ENCODE peak calls at places on chromosome 6, in four cellular contexts. One of them, this sample, is unnamed.
A peak's percentile ranks its signal among the peaks of the same experiment; 100 is the strongest.

GRCh38 chr6:111738156-111738555 is 132.5 kb upstream of the TRAF3IP2 start:
- DNase-seq in IMR-90: no peak
- DNase-seq in hepatocyte: no peak
- DNase-seq in heart left ventricle: no peak
- DNase-seq in this sample: no peak

GRCh38 chr6:143361536-143362191 is 88.8 kb downstream of the ADAT2 start:
- DNase-seq in IMR-90: no peak
- DNase-seq in hepatocyte: no peak
- DNase-seq in heart left ventricle: no peak
- DNase-seq in this sample: no peak

GRCh38 chr6:5747379-5747778 is 259.3 kb downstream of the NRN1 start:
- DNase-seq in IMR-90: no peak
- DNase-seq in hepatocyte: no peak
- DNase-seq in heart left ventricle: no peak
- DNase-seq in this sample: no peak

GRCh38 chr6:102387351-102388033 is 994.0 kb downstream of the GRIK2 start:
- DNase-seq in IMR-90: no peak
- DNase-seq in hepatocyte: no peak
- DNase-seq in heart left ventricle: no peak
- DNase-seq in this sample: no peak

GRCh38 chr6:26205625-26206574 is 118.7 kb downstream of the HFE start:
- DNase-seq in IMR-90: peak; percentile 91
- DNase-seq in hepatocyte: no peak
- DNase-seq in heart left ventricle: no peak
- DNase-seq in this sample: no peak

GRCh38 chr6:50822078-50822476 is 3.4 kb downstream of the TFAP2B start:
- DNase-seq in IMR-90: no peak
- DNase-seq in hepatocyte: no peak
- DNase-seq in heart left ventricle: no peak
- DNase-seq in this sample: no peak

GRCh38 chr6:118668761-118669411 is 17.5 kb upstream of the CEP85L start:
- DNase-seq in IMR-90: peak; percentile 85
- DNase-seq in hepatocyte: no peak
- DNase-seq in heart left ventricle: no peak
- DNase-seq in this sample: no peak

GRCh38 chr6:137820952-137821351 is 46.1 kb upstream of the TNFAIP3 start:
- DNase-seq in IMR-90: peak; percentile 23
- DNase-seq in hepatocyte: no peak
- DNase-seq in heart left ventricle: no peak
- DNase-seq in this sample: no peak

GRCh38 chr6:5379647-5380242 is 118.4 kb downstream of the FARS2 start:
- DNase-seq in IMR-90: peak; percentile 44
- DNase-seq in hepatocyte: peak; percentile 38
- DNase-seq in heart left ventricle: no peak
- DNase-seq in this sample: no peak

GRCh38 chr6:143396497-143397228 is 53.8 kb downstream of the ADAT2 start:
- DNase-seq in IMR-90: no peak
- DNase-seq in hepatocyte: peak; percentile 24
- DNase-seq in heart left ventricle: no peak
- DNase-seq in this sample: no peak

GRCh38 chr6:148969679-148970078 is 222.8 kb downstream of the UST start:
- DNase-seq in IMR-90: peak; percentile 95
- DNase-seq in hepatocyte: peak; percentile 37
- DNase-seq in heart left ventricle: no peak
- DNase-seq in this sample: peak; percentile 89

GRCh38 chr6:40444811-40445210 is 142.4 kb downstream of the LRFN2 start:
- DNase-seq in IMR-90: no peak
- DNase-seq in hepatocyte: peak; percentile 57
- DNase-seq in heart left ventricle: no peak
- DNase-seq in this sample: no peak

GRCh38 chr6:107337342-107337741 is 122.0 kb downstream of the PDSS2 start:
- DNase-seq in IMR-90: no peak
- DNase-seq in hepatocyte: no peak
- DNase-seq in heart left ventricle: no peak
- DNase-seq in this sample: no peak

GRCh38 chr6:42402184-42402583 is 49.5 kb downstream of the TRERF1 start:
- DNase-seq in IMR-90: peak; percentile 58
- DNase-seq in hepatocyte: peak; percentile 16
- DNase-seq in heart left ventricle: no peak
- DNase-seq in this sample: no peak

GRCh38 chr6:136439514-136440186 is 110.6 kb downstream of the MAP7 start:
- DNase-seq in IMR-90: no peak
- DNase-seq in hepatocyte: peak; percentile 47
- DNase-seq in heart left ventricle: no peak
- DNase-seq in this sample: no peak

GRCh38 chr6:151330130-151330715 is 61.1 kb downstream of the ZBTB2 start:
- DNase-seq in IMR-90: peak; percentile 88
- DNase-seq in hepatocyte: peak; percentile 54
- DNase-seq in heart left ventricle: no peak
- DNase-seq in this sample: no peak

GRCh38 chr6:89487864-89488263 is 54.9 kb downstream of the ANKRD6 start:
- DNase-seq in IMR-90: no peak
- DNase-seq in hepatocyte: peak; percentile 33
- DNase-seq in heart left ventricle: no peak
- DNase-seq in this sample: no peak

GRCh38 chr6:161353208-161353613 is 79.3 kb upstream of the AGPAT4 start:
- DNase-seq in IMR-90: no peak
- DNase-seq in hepatocyte: peak; percentile 39
- DNase-seq in heart left ventricle: no peak
- DNase-seq in this sample: no peak

GRCh38 chr6:4778086-4778485 is 1.9 kb downstream of the CDYL start:
- DNase-seq in IMR-90: no peak
- DNase-seq in hepatocyte: no peak
- DNase-seq in heart left ventricle: no peak
- DNase-seq in this sample: no peak

GRCh38 chr6:106089981-106090380 is 3.8 kb downstream of the PRDM1 start:
- DNase-seq in IMR-90: peak; percentile 57
- DNase-seq in hepatocyte: no peak
- DNase-seq in heart left ventricle: no peak
- DNase-seq in this sample: no peak

GRCh38 chr6:14763616-14764015 is 482.3 kb upstream of the JARID2 start:
- DNase-seq in IMR-90: no peak
- DNase-seq in hepatocyte: no peak
- DNase-seq in heart left ventricle: no peak
- DNase-seq in this sample: no peak

GRCh38 chr6:106163966-106164877 is 78.1 kb downstream of the PRDM1 start:
- DNase-seq in IMR-90: peak; percentile 79
- DNase-seq in hepatocyte: peak; percentile 37
- DNase-seq in heart left ventricle: no peak
- DNase-seq in this sample: peak; percentile 70

GRCh38 chr6:1386310-1386709 is 3.1 kb upstream of the FOXF2 start:
- DNase-seq in IMR-90: no peak
- DNase-seq in hepatocyte: no peak
- DNase-seq in heart left ventricle: no peak
- DNase-seq in this sample: no peak

GRCh38 chr6:135170849-135171248 is 10.3 kb upstream of the MYB start:
- DNase-seq in IMR-90: no peak
- DNase-seq in hepatocyte: no peak
- DNase-seq in heart left ventricle: no peak
- DNase-seq in this sample: no peak

GRCh38 chr6:25665455-25665854 is 13.4 kb downstream of the SCGN start:
- DNase-seq in IMR-90: no peak
- DNase-seq in hepatocyte: no peak
- DNase-seq in heart left ventricle: no peak
- DNase-seq in this sample: no peak

GRCh38 chr6:153024401-153025017 is 22.0 kb upstream of the MTRF1L start:
- DNase-seq in IMR-90: peak; percentile 56
- DNase-seq in hepatocyte: peak; percentile 78
- DNase-seq in heart left ventricle: peak; percentile 18
- DNase-seq in this sample: no peak

GRCh38 chr6:4805553-4806307 is 29.5 kb downstream of the CDYL start:
- DNase-seq in IMR-90: peak; percentile 35
- DNase-seq in hepatocyte: peak; percentile 27
- DNase-seq in heart left ventricle: peak; percentile 39
- DNase-seq in this sample: peak; percentile 68

GRCh38 chr6:25147191-25147590 is 132.0 kb upstream of the CARMIL1 start:
- DNase-seq in IMR-90: no peak
- DNase-seq in hepatocyte: no peak
- DNase-seq in heart left ventricle: no peak
- DNase-seq in this sample: no peak

GRCh38 chr6:19311786-19312185 is 525.4 kb upstream of the ID4 start:
- DNase-seq in IMR-90: no peak
- DNase-seq in hepatocyte: no peak
- DNase-seq in heart left ventricle: no peak
- DNase-seq in this sample: no peak

GRCh38 chr6:107706516-107706915 is 117.6 kb downstream of the SCML4 start:
- DNase-seq in IMR-90: no peak
- DNase-seq in hepatocyte: no peak
- DNase-seq in heart left ventricle: no peak
- DNase-seq in this sample: no peak

GRCh38 chr6:35439308-35439707 is 12.8 kb upstream of the FANCE start:
- DNase-seq in IMR-90: no peak
- DNase-seq in hepatocyte: no peak
- DNase-seq in heart left ventricle: no peak
- DNase-seq in this sample: no peak

DNA sequence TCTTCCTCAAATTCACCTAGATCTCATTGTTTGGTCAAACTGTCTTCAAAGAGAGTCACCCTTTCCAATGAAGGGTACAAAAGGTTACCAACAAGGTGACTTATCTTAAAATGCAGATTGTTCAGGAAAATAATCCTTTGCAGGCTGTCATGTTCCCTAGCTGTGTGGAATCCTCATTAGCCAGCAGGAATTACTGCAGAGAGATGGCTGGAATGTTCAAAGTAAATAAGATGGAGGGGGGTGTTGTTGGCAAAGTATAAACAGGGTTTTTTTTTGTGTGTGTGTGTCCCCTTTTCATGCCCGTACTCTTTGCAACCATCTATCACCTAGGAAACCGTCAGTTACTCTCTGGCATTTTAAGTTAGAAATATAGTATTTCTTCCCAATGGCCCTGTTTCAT is 6.5 kb downstream of the NEDD9 start:
- DNase-seq in IMR-90: no peak
- DNase-seq in hepatocyte: no peak
- DNase-seq in heart left ventricle: no peak
- DNase-seq in this sample: no peak
- H3K4me1 ChIP-seq in IMR-90: peaks cover 13% of the 10 kb centered on the region
- H3K4me1 ChIP-seq in hepatocyte: peaks cover 11% of the 10 kb centered on the region
- H3K4me1 ChIP-seq in heart left ventricle: peaks cover 55% of the 10 kb centered on the region
- H3K4me1 ChIP-seq in this sample: no peaks in the 10 kb centered on the region

GRCh38 chr6:29977425-29977727 is 35.0 kb downstream of the HLA-A start:
- DNase-seq in IMR-90: no peak
- DNase-seq in hepatocyte: no peak
- DNase-seq in heart left ventricle: no peak
- DNase-seq in this sample: no peak

GRCh38 chr6:29976253-29976587 is 33.9 kb downstream of the HLA-A start:
- DNase-seq in IMR-90: no peak
- DNase-seq in hepatocyte: no peak
- DNase-seq in heart left ventricle: no peak
- DNase-seq in this sample: no peak

GRCh38 chr6:29975561-29975907 is 33.2 kb downstream of the HLA-A start:
- DNase-seq in IMR-90: no peak
- DNase-seq in hepatocyte: no peak
- DNase-seq in heart left ventricle: no peak
- DNase-seq in this sample: no peak

GRCh38 chr6:29976588-29977424 is 34.5 kb downstream of the HLA-A start:
- DNase-seq in IMR-90: peak; percentile 72
- DNase-seq in hepatocyte: peak; percentile 87
- DNase-seq in heart left ventricle: peak; percentile 91
- DNase-seq in this sample: peak; percentile 92

DNA sequence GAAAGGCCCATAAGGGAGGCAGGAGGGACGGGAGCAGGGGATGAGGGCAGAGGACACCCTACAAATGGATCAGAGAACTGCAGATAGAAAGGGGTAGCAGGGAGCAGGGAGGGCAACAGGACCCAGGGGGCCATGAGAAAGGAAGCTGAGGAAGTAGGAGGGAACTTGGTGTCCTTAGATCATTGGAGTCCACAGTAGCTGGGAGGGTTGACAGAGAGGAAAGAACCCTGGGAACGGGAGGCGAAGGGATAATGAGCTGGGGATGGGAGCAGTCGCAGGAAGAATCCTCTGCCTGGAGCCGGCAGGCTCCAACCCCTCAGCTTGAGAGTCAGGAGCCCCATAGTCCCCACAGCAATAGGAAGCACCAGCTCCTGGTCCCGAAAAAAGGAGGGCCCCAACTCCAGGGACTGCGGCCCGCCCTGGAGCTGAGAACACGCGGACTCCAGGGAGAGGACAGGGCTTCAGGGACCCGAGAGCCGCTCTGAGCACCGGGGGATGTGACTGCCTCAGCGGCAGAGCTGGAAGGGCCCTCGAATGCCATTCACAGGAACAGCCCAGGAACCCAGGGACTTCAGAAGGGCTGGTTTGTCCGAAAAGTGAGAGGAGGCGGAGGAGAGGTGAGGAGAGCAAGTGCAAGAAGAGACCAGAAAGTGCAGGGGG is 32.7 kb downstream of the HLA-A start:
- DNase-seq in IMR-90: no peak
- DNase-seq in hepatocyte: no peak
- DNase-seq in heart left ventricle: no peak
- DNase-seq in this sample: no peak
- H3K27ac ChIP-seq in IMR-90: no peak overlapping the region
- H3K27ac ChIP-seq in hepatocyte: no peak overlapping the region
- H3K27ac ChIP-seq in heart left ventricle: peak overlapping the region; percentile 40
- H3K27ac ChIP-seq in this sample: peak overlapping the region; percentile 94

DNA sequence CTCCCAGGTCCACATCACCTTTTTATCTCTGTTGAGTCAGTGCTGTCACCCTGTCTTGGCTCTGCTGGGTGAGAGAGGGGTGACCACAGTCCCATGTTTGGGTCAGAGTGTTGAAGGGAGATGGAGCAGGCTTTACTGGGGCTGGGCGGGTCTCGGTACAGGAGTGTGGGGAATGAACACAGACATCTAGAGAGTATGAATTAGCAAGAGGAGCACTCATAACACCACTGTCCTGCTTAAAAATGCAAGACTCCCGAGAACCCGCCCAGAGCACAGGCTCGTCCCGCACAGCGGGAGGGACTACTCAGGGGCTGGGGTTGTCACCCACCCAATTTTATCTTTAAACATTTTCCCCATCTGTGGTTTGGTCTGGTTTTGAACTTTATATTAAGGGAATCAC is 27.5 kb upstream of the DACT2 start:
- DNase-seq in IMR-90: no peak
- DNase-seq in hepatocyte: no peak
- DNase-seq in heart left ventricle: no peak
- DNase-seq in this sample: no peak
- H3K9me3 ChIP-seq in IMR-90: peaks cover 47% of the 10 kb centered on the region
- H3K9me3 ChIP-seq in hepatocyte: peaks cover 4% of the 10 kb centered on the region
- H3K9me3 ChIP-seq in heart left ventricle: no peaks in the 10 kb centered on the region
- H3K9me3 ChIP-seq in this sample: no peaks in the 10 kb centered on the region

DNA sequence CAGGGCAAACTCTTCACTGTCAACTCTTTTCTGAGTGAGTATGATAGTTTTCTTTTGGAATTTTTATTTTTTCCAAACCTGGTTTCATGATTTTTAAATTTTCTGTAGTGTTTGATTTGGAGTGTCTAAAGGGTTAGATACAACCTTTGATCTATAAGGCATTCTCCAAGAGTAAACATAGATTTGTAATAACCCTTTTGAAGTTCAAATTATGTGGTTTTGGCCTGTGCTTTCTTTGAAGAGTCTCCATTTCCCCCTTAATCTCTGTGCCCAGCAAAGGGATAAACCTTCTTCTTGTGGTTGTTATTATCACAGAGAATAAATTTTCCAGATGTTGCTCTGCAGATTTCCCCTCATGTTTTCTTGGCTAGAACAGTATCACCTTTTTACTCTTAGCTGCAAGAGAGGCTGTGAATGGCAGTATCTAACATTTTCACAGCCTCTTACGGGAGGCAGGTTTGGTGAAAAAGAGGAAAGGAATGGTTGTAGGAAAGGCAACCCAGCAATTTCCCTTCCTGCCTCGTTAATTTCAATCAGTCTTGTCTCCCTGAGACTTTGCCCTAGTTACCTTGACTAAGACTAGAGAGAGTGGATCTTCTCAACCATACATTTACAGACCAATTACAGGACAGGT is 83.3 kb upstream of the AKIRIN2 start:
- DNase-seq in IMR-90: no peak
- DNase-seq in hepatocyte: no peak
- DNase-seq in heart left ventricle: no peak
- DNase-seq in this sample: no peak
- H3K4me1 ChIP-seq in IMR-90: peaks cover 6% of the 10 kb centered on the region
- H3K4me1 ChIP-seq in hepatocyte: peaks cover 12% of the 10 kb centered on the region
- H3K4me1 ChIP-seq in heart left ventricle: no peaks in the 10 kb centered on the region
- H3K4me1 ChIP-seq in this sample: no peaks in the 10 kb centered on the region